ENCODE peak calls at places on chromosome 16, in eight cellular contexts. D is GOT3, H is mesothelial cell of epicardium, M is fibroblast of the conjunctiva, G is EL, F is mucosa of gallbladder, T is T-helper 1 cell, Q is DMS53. O is an unnamed sample.

GRCh38 chr16:8565498-8565897 is 24.8 kb downstream of the TMEM114 start:
- DNase-seq in D (no peak), H (no peak), M (no peak), G (no peak), F (no peak), T (no peak), Q (peak), O (no peak)

GRCh38 chr16:14309906-14310305 is 238.8 kb downstream of the MRTFB start:
- DNase-seq in D (no peak), H (no peak), M (no peak), G (peak), F (no peak), T (no peak), Q (no peak), O (peak)

GRCh38 chr16:2894231-2894630 is 11.2 kb downstream of the FLYWCH2 start:
- DNase-seq in D (no peak), H (no peak), M (no peak), G (no peak), F (no peak), T (no peak), Q (no peak), O (no peak)

GRCh38 chr16:55605756-55606155 is 39.3 kb downstream of the CAPNS2 start:
- DNase-seq in D (no peak), H (no peak), M (peak), G (no peak), F (no peak), T (no peak), Q (no peak), O (no peak)

GRCh38 chr16:3542153-3542550 is 35.1 kb downstream of the NLRC3 start:
- DNase-seq in D (no peak), H (no peak), M (no peak), G (no peak), F (no peak), T (no peak), Q (peak), O (no peak)

GRCh38 chr16:72848759-72849664 is 198.9 kb downstream of the ZFHX3 start:
- DNase-seq in D (peak), H (peak), M (peak), G (peak), F (peak), T (no peak), Q (peak), O (peak)

GRCh38 chr16:11913425-11914079 is 2.2 kb downstream of the GSPT1 start:
- DNase-seq in D (no peak), H (no peak), M (no peak), G (peak), F (no peak), T (no peak), Q (peak), O (peak)

GRCh38 chr16:81552743-81553079 is 108.1 kb downstream of the CMIP start:
- DNase-seq in D (no peak), H (no peak), M (no peak), G (no peak), F (no peak), T (no peak), Q (no peak), O (no peak)

GRCh38 chr16:78198299-78198698 is 98.8 kb downstream of the WWOX start:
- DNase-seq in D (no peak), H (no peak), M (no peak), G (no peak), F (no peak), T (no peak), Q (peak), O (no peak)

GRCh38 chr16:48271728-48272127 is 24.4 kb upstream of the ABCC11 start:
- DNase-seq in D (no peak), H (no peak), M (peak), G (no peak), F (no peak), T (no peak), Q (no peak), O (no peak)

GRCh38 chr16:77062878-77063566 is 128.0 kb upstream of the MON1B start:
- DNase-seq in D (no peak), H (no peak), M (no peak), G (no peak), F (no peak), T (no peak), Q (no peak), O (no peak)

GRCh38 chr16:1098266-1098991 is 2.4 kb upstream of the C1QTNF8 start:
- DNase-seq in D (no peak), H (no peak), M (no peak), G (no peak), F (no peak), T (no peak), Q (no peak), O (no peak)

GRCh38 chr16:31471875-31472558 is at the start of gene TGFB1I1:
- DNase-seq in D (no peak), H (no peak), M (peak), G (peak), F (peak), T (no peak), Q (peak), O (peak)

GRCh38 chr16:89357055-89357454 is 133.3 kb downstream of the ANKRD11 start:
- DNase-seq in D (no peak), H (no peak), M (no peak), G (no peak), F (no peak), T (no peak), Q (peak), O (no peak)

GRCh38 chr16:22255335-22255734 is 41.9 kb upstream of the POLR3E start:
- DNase-seq in D (no peak), H (no peak), M (no peak), G (no peak), F (no peak), T (no peak), Q (no peak), O (no peak)

GRCh38 chr16:77897038-77897437 is 108.7 kb downstream of the VAT1L start:
- DNase-seq in D (no peak), H (no peak), M (peak), G (peak), F (no peak), T (no peak), Q (no peak), O (peak)

GRCh38 chr16:30018731-30019158 is 4.3 kb upstream of the C16orf92 start:
- DNase-seq in D (no peak), H (no peak), M (no peak), G (peak), F (no peak), T (no peak), Q (peak), O (no peak)

GRCh38 chr16:3094289-3095027 is 4.6 kb downstream of the ZSCAN10 start:
- DNase-seq in D (no peak), H (no peak), M (peak), G (peak), F (peak), T (no peak), Q (peak), O (peak)

GRCh38 chr16:886084-886543 is 84.7 kb downstream of the LMF1 start:
- DNase-seq in D (no peak), H (no peak), M (no peak), G (no peak), F (no peak), T (no peak), Q (no peak), O (no peak)

GRCh38 chr16:32116080-32116479 is 137.0 kb upstream of the TP53TG3D start:
- DNase-seq in D (no peak), H (no peak), M (no peak), G (no peak), F (no peak), T (no peak), Q (peak), O (no peak)

GRCh38 chr16:30430428-30430970 is 669 bp upstream of the DCTPP1 start:
- DNase-seq in D (no peak), H (no peak), M (no peak), G (no peak), F (no peak), T (no peak), Q (no peak), O (no peak)

GRCh38 chr16:48117217-48118105 is 38.3 kb downstream of the ABCC12 start:
- DNase-seq in D (no peak), H (peak), M (peak), G (peak), F (no peak), T (peak), Q (peak), O (peak)

GRCh38 chr16:49540836-49541235 is 167.2 kb downstream of the C16orf78 start:
- DNase-seq in D (no peak), H (no peak), M (no peak), G (no peak), F (no peak), T (no peak), Q (no peak), O (no peak)

GRCh38 chr16:55498101-55498500 is 10.8 kb upstream of the LPCAT2 start:
- DNase-seq in D (no peak), H (peak), M (no peak), G (no peak), F (no peak), T (no peak), Q (no peak), O (no peak)

O was measured in fibroblast of villous mesenchyme.